ENCODE peak calls at places on chromosomes 7 and 10, in ten cellular contexts. K, H, S, O, C, T, J, G, W and R are unnamed samples.

GRCh38 chr7:155549226-155549625 is 2.9 kb upstream of the CNPY1 start:
- DNase-seq in C (no peak), G (no peak), O (no peak), K (no peak), T (no peak), J (no peak), S (no peak), H (no peak), W (no peak), R (no peak)

GRCh38 chr7:73983437-73984164 is 44.4 kb upstream of the ELN start:
- DNase-seq in O (no peak), K (no peak), J (no peak), W (no peak), S (no peak), T (no peak), C (peak; percentile 46), H (no peak), G (no peak), R (no peak)

GRCh38 chr10:126459032-126459831 is 71.0 kb upstream of the ADAM12 start:
- DNase-seq in W (peak; percentile 39), J (no peak), S (peak; percentile 96), O (no peak), H (no peak), C (no peak), G (no peak), K (no peak), T (no peak), R (no peak)

GRCh38 chr7:64874114-64874513 is 29.0 kb upstream of the ZNF273 start:
- DNase-seq in K (no peak), G (no peak), S (peak; percentile 33), T (no peak), H (no peak), J (no peak), O (no peak), W (peak; percentile 2), C (no peak), R (no peak)

GRCh38 chr10:76149182-76149581 is 717.8 kb downstream of the LRMDA start:
- DNase-seq in C (no peak), O (no peak), K (no peak), H (no peak), J (no peak), W (no peak), T (no peak), G (no peak), S (no peak), R (no peak)

GRCh38 chr7:112400141-112400540 is 50.1 kb upstream of the IFRD1 start:
- DNase-seq in T (no peak), C (no peak), W (peak; percentile 27), O (no peak), H (no peak), G (no peak), K (no peak), S (no peak), J (no peak), R (no peak)

GRCh38 chr10:119859422-119860258 is 13.0 kb downstream of the MCMBP start:
- DNase-seq in T (peak; percentile 61), C (no peak), K (no peak), W (no peak), H (no peak), G (no peak), J (no peak), S (peak; percentile 37), O (no peak), R (no peak)

GRCh38 chr10:114437456-114438292 is 33.4 kb upstream of the AFAP1L2 start:
- DNase-seq in H (no peak), O (no peak), S (peak; percentile 18), W (peak; percentile 46), C (no peak), G (no peak), K (no peak), T (peak; percentile 29), J (no peak), R (no peak)

GRCh38 chr7:114155766-114156110 is 236.9 kb upstream of the PPP1R3A start:
- DNase-seq in H (no peak), G (no peak), C (no peak), K (no peak), S (no peak), O (no peak), J (no peak), W (no peak), T (no peak), R (no peak)

GRCh38 chr7:2016021-2016631 is 216.6 kb downstream of the MAD1L1 start:
- DNase-seq in O (peak; percentile 13), C (no peak), T (no peak), S (no peak), J (no peak), K (peak; percentile 1), H (no peak), W (no peak), G (no peak), R (no peak)